ENCODE peak calls at places on chromosomes 16 and 17, in eight cellular contexts. F is epithelial cell of esophagus; T is HL-60; S is activated gamma-delta T cell treated with anti-CD3 and anti-CD28 coated beads, Interleukin-2, amount 50 U/mL, for 16 hours; N is GM20000; Y is renal cortical epithelial cell; R is endothelial cell; D is AG04449. K is an unnamed sample.
A peak's percentile ranks its signal among the peaks of the same experiment; 100 is the strongest.

GRCh38 chr16:89184685-89185061 is 13.1 kb downstream of the CDH15 start:
- DNase-seq in D (no peak), T (no peak), R (no peak), Y (no peak), F (no peak), S (no peak), N (no peak), K (no peak)

GRCh38 chr16:31141489-31142108 is 6.1 kb upstream of the PRSS8 start:
- DNase-seq in Y (peak; percentile 74), S (no peak), N (no peak), D (peak; percentile 46), R (no peak), T (no peak), F (peak; percentile 72), K (no peak)

GRCh38 chr17:83077411-83077810 is 2.0 kb upstream of the METRNL start:
- DNase-seq in N (no peak), Y (no peak), T (no peak), S (no peak), D (no peak), R (no peak), F (no peak), K (no peak)

GRCh38 chr17:78174332-78174869 is 6.0 kb downstream of the SYNGR2 start:
- DNase-seq in Y (no peak), S (no peak), N (no peak), R (no peak), D (no peak), F (peak; percentile 39), T (peak; percentile 78), K (peak; percentile 94)

GRCh38 chr17:77745702-77746101 is 212.8 kb upstream of the TNRC6C start:
- DNase-seq in S (no peak), N (no peak), Y (no peak), D (no peak), F (no peak), R (no peak), T (no peak), K (no peak)

GRCh38 chr16:58377932-58378331 is 14.3 kb upstream of the GINS3 start:
- DNase-seq in N (no peak), Y (no peak), R (no peak), S (no peak), D (no peak), F (no peak), T (no peak), K (no peak)

GRCh38 chr16:10121496-10121895 is 60.7 kb downstream of the GRIN2A start:
- DNase-seq in N (no peak), Y (peak; percentile 46), T (no peak), S (no peak), F (peak; percentile 49), D (peak; percentile 71), R (no peak), K (no peak)

GRCh38 chr16:766820-767640 is 6.5 kb downstream of the MSLN start:
- DNase-seq in F (no peak), Y (no peak), T (no peak), S (no peak), N (no peak), D (no peak), R (no peak), K (no peak)

GRCh38 chr17:75252039-75252816 is 9.2 kb downstream of the GGA3 start:
- DNase-seq in S (no peak), N (no peak), R (no peak), F (no peak), T (no peak), D (no peak), Y (no peak), K (no peak)

GRCh38 chr16:79714440-79714839 is 113.9 kb upstream of the MAF start:
- DNase-seq in T (no peak), R (no peak), S (no peak), Y (no peak), F (no peak), D (no peak), N (no peak), K (peak; percentile 2)

GRCh38 chr16:88785106-88785924 is at the start of gene PIEZO1:
- DNase-seq in D (no peak), N (peak; percentile 95), Y (no peak), R (peak; percentile 79), F (peak; percentile 68), T (no peak), S (peak; percentile 73), K (peak; percentile 62)

GRCh38 chr16:2500634-2500936 is 13.2 kb upstream of the ATP6V0C start:
- DNase-seq in N (no peak), T (no peak), D (no peak), S (no peak), Y (no peak), R (no peak), F (no peak), K (no peak)

GRCh38 chr16:12341423-12341822 is 364.9 kb downstream of the SNX29 start:
- DNase-seq in N (no peak), D (no peak), Y (peak; percentile 87), T (no peak), R (no peak), F (peak; percentile 4), S (no peak), K (no peak)

GRCh38 chr16:8323153-8323552 is 267.2 kb downstream of the TMEM114 start:
- DNase-seq in N (no peak), D (no peak), T (no peak), Y (no peak), S (no peak), F (no peak), R (no peak), K (no peak)

GRCh38 chr17:44069974-44070454 is 521 bp upstream of the G6PC3 start:
- DNase-seq in D (no peak), N (no peak), T (no peak), F (peak; percentile 37), S (no peak), Y (peak; percentile 14), R (no peak), K (no peak)

GRCh38 chr16:85327731-85328664 is 215.7 kb upstream of the CIBAR2 start:
- DNase-seq in Y (no peak), F (no peak), T (no peak), R (peak; percentile 79), D (no peak), N (no peak), S (no peak), K (peak; percentile 49)

GRCh38 chr16:10984509-10984908 is 40.1 kb downstream of the CLEC16A start:
- DNase-seq in R (no peak), N (no peak), S (no peak), T (no peak), D (no peak), F (no peak), Y (no peak), K (no peak)

GRCh38 chr16:50699345-50700159 is 6.1 kb downstream of the NOD2 start:
- DNase-seq in R (no peak), F (peak; percentile 100), D (no peak), Y (no peak), N (no peak), S (no peak), T (peak; percentile 82), K (no peak)

GRCh38 chr16:75011634-75012307 is 12.9 kb downstream of the ZNRF1 start:
- DNase-seq in S (peak; percentile 32), Y (peak; percentile 94), N (peak; percentile 69), T (no peak), F (peak; percentile 95), D (peak; percentile 67), R (no peak), K (no peak)

GRCh38 chr16:85847036-85847435 is 47.5 kb downstream of the COX4I1 start:
- DNase-seq in T (no peak), Y (no peak), R (no peak), N (no peak), F (no peak), D (no peak), S (no peak), K (no peak)

GRCh38 chr16:17154981-17155380 is 315.8 kb downstream of the XYLT1 start:
- DNase-seq in S (no peak), R (no peak), F (no peak), Y (no peak), T (no peak), D (no peak), N (peak; percentile 22), K (no peak)

GRCh38 chr17:66349549-66350245 is 47.3 kb downstream of the PRKCA start:
- DNase-seq in S (no peak), Y (no peak), N (no peak), D (no peak), F (no peak), T (no peak), R (no peak), K (no peak)

GRCh38 chr17:19486351-19487008 is 47.2 kb upstream of the SLC47A1 start:
- DNase-seq in N (no peak), D (no peak), F (no peak), Y (no peak), S (no peak), T (no peak), R (no peak), K (no peak)

GRCh38 chr17:74870512-74870911 is 2.3 kb downstream of the FDXR start:
- DNase-seq in T (no peak), N (no peak), S (no peak), D (no peak), F (peak; percentile 54), Y (no peak), R (no peak), K (no peak)